ENCODE peak calls at places on chromosome 7, in ten cellular contexts. One of them, this sample, is unnamed.

GRCh38 chr7:143431109-143431508 is 12.1 kb upstream of the TAS2R60 start:
- ATAC-seq in HCT116: no peak
- ATAC-seq in upper lobe of left lung: no peak
- ATAC-seq in K562: no peak
- ATAC-seq in GM12878: no peak
- ATAC-seq in right lobe of liver: no peak
- ATAC-seq in A549: no peak
- ATAC-seq in gastrocnemius medialis: no peak
- ATAC-seq in body of pancreas: no peak
- ATAC-seq in heart left ventricle: no peak
- ATAC-seq in this sample: no peak

GRCh38 chr7:134276951-134277350 is 39.8 kb downstream of the SLC35B4 start:
- ATAC-seq in body of pancreas: no peak
- ATAC-seq in GM12878: no peak
- ATAC-seq in A549: peak; percentile 30
- ATAC-seq in right lobe of liver: no peak
- ATAC-seq in heart left ventricle: no peak
- ATAC-seq in HCT116: no peak
- ATAC-seq in gastrocnemius medialis: no peak
- ATAC-seq in K562: no peak
- ATAC-seq in upper lobe of left lung: no peak
- ATAC-seq in this sample: no peak

GRCh38 chr7:140069298-140069949 is 6.7 kb upstream of the PARP12 start:
- ATAC-seq in body of pancreas: no peak
- ATAC-seq in heart left ventricle: no peak
- ATAC-seq in K562: peak; percentile 43
- ATAC-seq in upper lobe of left lung: no peak
- ATAC-seq in right lobe of liver: no peak
- ATAC-seq in GM12878: no peak
- ATAC-seq in gastrocnemius medialis: no peak
- ATAC-seq in A549: no peak
- ATAC-seq in HCT116: no peak
- ATAC-seq in this sample: no peak

GRCh38 chr7:36746347-36746746 is 22.1 kb upstream of the AOAH start:
- ATAC-seq in upper lobe of left lung: peak; percentile 54
- ATAC-seq in body of pancreas: peak; percentile 77
- ATAC-seq in gastrocnemius medialis: no peak
- ATAC-seq in HCT116: no peak
- ATAC-seq in right lobe of liver: peak; percentile 94
- ATAC-seq in GM12878: no peak
- ATAC-seq in heart left ventricle: peak; percentile 62
- ATAC-seq in K562: no peak
- ATAC-seq in A549: peak; percentile 39
- ATAC-seq in this sample: no peak

GRCh38 chr7:21023841-21024502 is 237.3 kb upstream of the SP8 start:
- ATAC-seq in body of pancreas: no peak
- ATAC-seq in K562: no peak
- ATAC-seq in GM12878: no peak
- ATAC-seq in right lobe of liver: no peak
- ATAC-seq in A549: no peak
- ATAC-seq in HCT116: peak; percentile 25
- ATAC-seq in upper lobe of left lung: no peak
- ATAC-seq in heart left ventricle: no peak
- ATAC-seq in gastrocnemius medialis: no peak
- ATAC-seq in this sample: no peak

GRCh38 chr7:105268511-105269392 is 120.0 kb downstream of the SRPK2 start:
- ATAC-seq in A549: peak; percentile 89
- ATAC-seq in body of pancreas: peak; percentile 87
- ATAC-seq in GM12878: peak; percentile 80
- ATAC-seq in gastrocnemius medialis: peak; percentile 96
- ATAC-seq in upper lobe of left lung: peak; percentile 92
- ATAC-seq in K562: peak; percentile 73
- ATAC-seq in HCT116: peak; percentile 66
- ATAC-seq in right lobe of liver: peak; percentile 91
- ATAC-seq in heart left ventricle: peak; percentile 94
- ATAC-seq in this sample: peak; percentile 85

GRCh38 chr7:73539709-73540108 is 17.6 kb upstream of the BAZ1B start:
- ATAC-seq in GM12878: no peak
- ATAC-seq in HCT116: no peak
- ATAC-seq in heart left ventricle: no peak
- ATAC-seq in right lobe of liver: no peak
- ATAC-seq in body of pancreas: no peak
- ATAC-seq in K562: no peak
- ATAC-seq in gastrocnemius medialis: no peak
- ATAC-seq in upper lobe of left lung: no peak
- ATAC-seq in A549: no peak
- ATAC-seq in this sample: no peak

GRCh38 chr7:139714163-139714901 is 63.5 kb downstream of the HIPK2 start:
- ATAC-seq in A549: no peak
- ATAC-seq in upper lobe of left lung: peak; percentile 53
- ATAC-seq in HCT116: no peak
- ATAC-seq in K562: no peak
- ATAC-seq in GM12878: peak; percentile 90
- ATAC-seq in gastrocnemius medialis: peak; percentile 57
- ATAC-seq in body of pancreas: no peak
- ATAC-seq in heart left ventricle: peak; percentile 82
- ATAC-seq in right lobe of liver: peak; percentile 62
- ATAC-seq in this sample: peak; percentile 36

GRCh38 chr7:25318077-25318476 is 89.8 kb upstream of the NPVF start:
- ATAC-seq in K562: no peak
- ATAC-seq in body of pancreas: no peak
- ATAC-seq in upper lobe of left lung: no peak
- ATAC-seq in GM12878: no peak
- ATAC-seq in A549: no peak
- ATAC-seq in gastrocnemius medialis: no peak
- ATAC-seq in right lobe of liver: no peak
- ATAC-seq in heart left ventricle: no peak
- ATAC-seq in HCT116: no peak
- ATAC-seq in this sample: no peak

GRCh38 chr7:25314094-25314708 is 85.9 kb upstream of the NPVF start:
- ATAC-seq in upper lobe of left lung: no peak
- ATAC-seq in right lobe of liver: peak; percentile 44
- ATAC-seq in GM12878: no peak
- ATAC-seq in gastrocnemius medialis: no peak
- ATAC-seq in A549: no peak
- ATAC-seq in heart left ventricle: no peak
- ATAC-seq in HCT116: peak; percentile 70
- ATAC-seq in K562: no peak
- ATAC-seq in body of pancreas: peak; percentile 54
- ATAC-seq in this sample: no peak

GRCh38 chr7:25312968-25313367 is 84.7 kb upstream of the NPVF start:
- ATAC-seq in upper lobe of left lung: no peak
- ATAC-seq in body of pancreas: no peak
- ATAC-seq in heart left ventricle: no peak
- ATAC-seq in right lobe of liver: no peak
- ATAC-seq in K562: no peak
- ATAC-seq in HCT116: no peak
- ATAC-seq in A549: no peak
- ATAC-seq in gastrocnemius medialis: no peak
- ATAC-seq in GM12878: no peak
- ATAC-seq in this sample: no peak

GRCh38 chr7:25316366-25316765 is 88.1 kb upstream of the NPVF start:
- ATAC-seq in HCT116: no peak
- ATAC-seq in GM12878: no peak
- ATAC-seq in A549: no peak
- ATAC-seq in K562: no peak
- ATAC-seq in upper lobe of left lung: no peak
- ATAC-seq in right lobe of liver: no peak
- ATAC-seq in heart left ventricle: no peak
- ATAC-seq in gastrocnemius medialis: no peak
- ATAC-seq in body of pancreas: no peak
- ATAC-seq in this sample: no peak

GRCh38 chr7:25314729-25315267 is 86.5 kb upstream of the NPVF start:
- ATAC-seq in A549: no peak
- ATAC-seq in body of pancreas: peak; percentile 93
- ATAC-seq in upper lobe of left lung: no peak
- ATAC-seq in K562: no peak
- ATAC-seq in HCT116: no peak
- ATAC-seq in GM12878: no peak
- ATAC-seq in heart left ventricle: no peak
- ATAC-seq in gastrocnemius medialis: no peak
- ATAC-seq in right lobe of liver: peak; percentile 80
- ATAC-seq in this sample: no peak
- H3K27ac ChIP-seq in A549: no peak overlapping the region
- H3K27ac ChIP-seq in body of pancreas: peak overlapping the region; percentile 37
- H3K27ac ChIP-seq in upper lobe of left lung: no peak overlapping the region
- H3K27ac ChIP-seq in K562: no peak overlapping the region
- H3K27ac ChIP-seq in HCT116: no peak overlapping the region
- H3K27ac ChIP-seq in GM12878: no peak overlapping the region
- H3K27ac ChIP-seq in heart left ventricle: no peak overlapping the region
- H3K27ac ChIP-seq in gastrocnemius medialis: no peak overlapping the region
- H3K27ac ChIP-seq in right lobe of liver: peak overlapping the region; percentile 3
- H3K27ac ChIP-seq in this sample: no peak overlapping the region

DNA sequence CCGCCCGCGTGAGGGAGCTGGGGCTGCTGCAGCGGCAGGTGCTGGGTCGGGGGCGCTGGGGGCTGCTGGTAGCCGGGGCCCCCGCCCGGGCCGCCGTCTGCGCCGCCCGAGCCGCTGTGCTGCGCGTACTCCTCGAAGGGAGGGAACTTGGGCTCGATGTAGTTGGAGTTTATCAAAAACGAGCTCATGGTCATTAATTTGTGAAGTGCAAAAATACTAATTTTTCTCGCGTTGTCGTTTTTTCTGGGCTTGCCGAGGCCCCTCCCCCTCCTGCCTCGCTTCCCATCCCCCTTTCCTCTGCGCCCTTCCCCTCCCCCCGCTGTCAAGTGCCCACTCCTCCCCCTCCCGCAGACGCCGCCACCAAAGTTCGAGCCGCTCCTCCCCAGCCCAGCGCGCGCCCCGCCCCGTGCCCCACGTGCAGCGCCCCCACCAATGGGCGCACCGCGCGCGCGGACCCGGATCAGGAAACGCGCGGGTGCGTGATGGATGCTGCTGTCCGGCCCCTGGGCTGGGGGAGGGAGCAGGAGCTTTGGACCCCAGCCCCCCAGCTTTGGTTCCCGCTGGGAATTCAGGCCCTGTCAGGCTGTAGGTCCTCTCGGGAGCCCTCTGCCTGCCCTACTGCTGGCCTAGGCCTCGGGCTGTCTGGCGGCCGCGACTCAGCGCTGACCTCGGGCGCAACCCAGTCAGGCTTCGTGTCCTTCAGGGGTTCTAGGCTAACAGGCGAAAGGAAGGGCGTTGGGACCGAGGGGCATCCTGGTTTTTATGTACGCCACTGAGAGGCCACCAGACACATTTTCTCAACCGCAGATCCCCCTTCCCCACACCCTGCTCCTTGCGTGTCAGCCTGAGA is at the start of gene HOXA4:
- ATAC-seq in upper lobe of left lung: peak; percentile 98
- ATAC-seq in HCT116: peak; percentile 91
- ATAC-seq in A549: peak; percentile 88
- ATAC-seq in right lobe of liver: peak; percentile 85
- ATAC-seq in K562: no peak
- ATAC-seq in body of pancreas: peak; percentile 78
- ATAC-seq in gastrocnemius medialis: peak; percentile 90
- ATAC-seq in heart left ventricle: peak; percentile 96
- ATAC-seq in GM12878: no peak
- ATAC-seq in this sample: peak; percentile 95
- TF ChIP-seq POLR2A in upper lobe of left lung: no peak
- TF ChIP-seq POLR2A in HCT116: peak; percentile 63
- TF ChIP-seq POLR2A in A549: peak; percentile 17
- TF ChIP-seq POLR2A in right lobe of liver: peak; percentile 30
- TF ChIP-seq POLR2A in K562: no peak
- TF ChIP-seq POLR2A in body of pancreas: peak; percentile 34
- TF ChIP-seq POLR2A in gastrocnemius medialis: peak; percentile 96
- TF ChIP-seq POLR2A in heart left ventricle: no peak
- TF ChIP-seq POLR2A in GM12878: peak; percentile 58
- TF ChIP-seq POLR2A in this sample: peak; percentile 80

GRCh38 chr7:77327932-77328628 is 88.1 kb downstream of the GSAP start:
- ATAC-seq in K562: no peak
- ATAC-seq in HCT116: no peak
- ATAC-seq in gastrocnemius medialis: no peak
- ATAC-seq in right lobe of liver: no peak
- ATAC-seq in A549: no peak
- ATAC-seq in upper lobe of left lung: no peak
- ATAC-seq in heart left ventricle: peak; percentile 27
- ATAC-seq in GM12878: peak; percentile 41
- ATAC-seq in body of pancreas: no peak
- ATAC-seq in this sample: no peak

GRCh38 chr7:77328669-77329068 is 87.5 kb downstream of the GSAP start:
- ATAC-seq in GM12878: peak; percentile 13
- ATAC-seq in gastrocnemius medialis: no peak
- ATAC-seq in HCT116: no peak
- ATAC-seq in upper lobe of left lung: no peak
- ATAC-seq in A549: no peak
- ATAC-seq in K562: no peak
- ATAC-seq in right lobe of liver: no peak
- ATAC-seq in heart left ventricle: no peak
- ATAC-seq in body of pancreas: no peak
- ATAC-seq in this sample: no peak

GRCh38 chr7:77329466-77330168 is 86.5 kb downstream of the GSAP start:
- ATAC-seq in right lobe of liver: no peak
- ATAC-seq in GM12878: peak; percentile 17
- ATAC-seq in upper lobe of left lung: no peak
- ATAC-seq in A549: no peak
- ATAC-seq in body of pancreas: no peak
- ATAC-seq in K562: no peak
- ATAC-seq in gastrocnemius medialis: no peak
- ATAC-seq in heart left ventricle: no peak
- ATAC-seq in HCT116: no peak
- ATAC-seq in this sample: no peak

GRCh38 chr7:77331938-77332695 is 84.0 kb downstream of the GSAP start:
- ATAC-seq in K562: peak; percentile 99
- ATAC-seq in HCT116: peak; percentile 98
- ATAC-seq in heart left ventricle: peak; percentile 93
- ATAC-seq in GM12878: peak; percentile 84
- ATAC-seq in right lobe of liver: peak; percentile 98
- ATAC-seq in gastrocnemius medialis: peak; percentile 84
- ATAC-seq in A549: peak; percentile 99
- ATAC-seq in upper lobe of left lung: peak; percentile 93
- ATAC-seq in body of pancreas: peak; percentile 85
- ATAC-seq in this sample: peak; percentile 82

GRCh38 chr7:77330169-77330882 is 85.8 kb downstream of the GSAP start:
- ATAC-seq in GM12878: peak; percentile 68
- ATAC-seq in A549: no peak
- ATAC-seq in gastrocnemius medialis: peak; percentile 62
- ATAC-seq in heart left ventricle: peak; percentile 77
- ATAC-seq in HCT116: no peak
- ATAC-seq in body of pancreas: no peak
- ATAC-seq in right lobe of liver: no peak
- ATAC-seq in K562: no peak
- ATAC-seq in upper lobe of left lung: peak; percentile 56
- ATAC-seq in this sample: no peak
- H3K27ac ChIP-seq in GM12878: peak overlapping the region; percentile 69
- H3K27ac ChIP-seq in A549: no peak overlapping the region
- H3K27ac ChIP-seq in gastrocnemius medialis: peak overlapping the region; percentile 75
- H3K27ac ChIP-seq in heart left ventricle: peak overlapping the region; percentile 50
- H3K27ac ChIP-seq in HCT116: no peak overlapping the region
- H3K27ac ChIP-seq in body of pancreas: no peak overlapping the region
- H3K27ac ChIP-seq in right lobe of liver: no peak overlapping the region
- H3K27ac ChIP-seq in K562: no peak overlapping the region
- H3K27ac ChIP-seq in upper lobe of left lung: no peak overlapping the region
- H3K27ac ChIP-seq in this sample: peak overlapping the region; percentile 82

DNA sequence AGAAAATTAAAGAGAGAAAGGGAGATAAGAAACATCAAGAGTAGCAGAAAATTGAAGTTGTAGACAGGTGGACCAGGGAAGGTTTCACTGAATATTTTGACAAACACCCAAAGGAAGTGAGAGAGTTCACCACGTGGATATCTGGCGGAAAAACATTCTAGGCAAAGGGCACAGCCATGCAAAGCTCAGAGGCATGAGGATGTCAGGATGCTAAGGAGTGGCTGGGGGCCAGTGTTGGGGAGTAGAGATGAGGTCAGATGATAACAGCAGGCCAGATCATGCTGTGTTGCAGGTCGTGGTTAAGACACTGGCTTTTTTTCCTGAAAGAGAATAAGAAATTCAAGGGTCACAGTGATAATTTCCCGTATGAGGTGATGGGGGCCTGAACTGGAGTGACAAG is 181.9 kb downstream of the DGKI start:
- ATAC-seq in right lobe of liver: no peak
- ATAC-seq in heart left ventricle: no peak
- ATAC-seq in K562: peak; percentile 61
- ATAC-seq in upper lobe of left lung: no peak
- ATAC-seq in GM12878: peak; percentile 10
- ATAC-seq in gastrocnemius medialis: no peak
- ATAC-seq in body of pancreas: no peak
- ATAC-seq in A549: no peak
- ATAC-seq in HCT116: no peak
- ATAC-seq in this sample: no peak
- TF ChIP-seq POLR2A in right lobe of liver: no peak
- TF ChIP-seq POLR2A in heart left ventricle: no peak
- TF ChIP-seq POLR2A in K562: no peak
- TF ChIP-seq POLR2A in upper lobe of left lung: no peak
- TF ChIP-seq POLR2A in GM12878: no peak
- TF ChIP-seq POLR2A in gastrocnemius medialis: no peak
- TF ChIP-seq POLR2A in body of pancreas: no peak
- TF ChIP-seq POLR2A in A549: no peak
- TF ChIP-seq POLR2A in HCT116: no peak
- TF ChIP-seq POLR2A in this sample: no peak

This sample was measured in gastroesophageal sphincter.